ENCODE peak calls at places on chromosomes 5 and 9, in nine cellular contexts. Y, R, C, K, U, T, W, Q and D are unnamed samples.

GRCh38 chr9:134559013-134559412 is 82.6 kb upstream of the COL5A1 start:
- DNase-seq in Y (no peak), R (no peak), C (no peak), K (no peak), U (no peak), T (no peak), W (no peak), Q (no peak), D (no peak)

GRCh38 chr5:59548807-59549357 is 344.6 kb downstream of the PDE4D start:
- DNase-seq in Y (no peak), R (no peak), C (peak), K (no peak), U (no peak), T (peak), W (no peak), Q (peak), D (no peak)

GRCh38 chr5:13201022-13201421 is 743.5 kb downstream of the DNAH5 start:
- DNase-seq in Y (no peak), R (no peak), C (no peak), K (no peak), U (no peak), T (no peak), W (no peak), Q (no peak), D (no peak)

GRCh38 chr9:38039090-38039906 is 29.7 kb downstream of the SHB start:
- DNase-seq in Y (no peak), R (peak), C (no peak), K (no peak), U (no peak), T (peak), W (peak), Q (no peak), D (no peak)

GRCh38 chr5:96509721-96510383 is 76.8 kb upstream of the PCSK1 start:
- DNase-seq in Y (no peak), R (peak), C (peak), K (no peak), U (peak), T (peak), W (no peak), Q (peak), D (peak)

GRCh38 chr9:20262611-20263010 is 359.7 kb downstream of the MLLT3 start:
- DNase-seq in Y (no peak), R (no peak), C (no peak), K (no peak), U (no peak), T (no peak), W (no peak), Q (no peak), D (no peak)

GRCh38 chr9:88535932-88536324 is 950 bp downstream of the NXNL2 start:
- DNase-seq in Y (no peak), R (no peak), C (no peak), K (no peak), U (no peak), T (no peak), W (no peak), Q (no peak), D (no peak)

GRCh38 chr9:88733651-88734470 is 198.9 kb downstream of the NXNL2 start:
- DNase-seq in Y (no peak), R (peak), C (no peak), K (peak), U (no peak), T (peak), W (no peak), Q (peak), D (peak)

GRCh38 chr5:44891116-44891515 is 82.4 kb downstream of the MRPS30 start:
- DNase-seq in Y (no peak), R (no peak), C (no peak), K (no peak), U (no peak), T (no peak), W (no peak), Q (no peak), D (no peak)

GRCh38 chr5:153456993-153457392 is 33.5 kb upstream of the GRIA1 start:
- DNase-seq in Y (no peak), R (no peak), C (no peak), K (no peak), U (no peak), T (no peak), W (no peak), Q (no peak), D (no peak)

GRCh38 chr5:152994040-152994439 is 496.4 kb upstream of the GRIA1 start:
- DNase-seq in Y (no peak), R (no peak), C (no peak), K (no peak), U (no peak), T (peak), W (no peak), Q (peak), D (no peak)

GRCh38 chr5:41112486-41113455 is 41.6 kb upstream of the MROH2B start:
- DNase-seq in Y (no peak), R (peak), C (no peak), K (no peak), U (no peak), T (no peak), W (no peak), Q (no peak), D (peak)

GRCh38 chr5:177194278-177194677 is 60.7 kb downstream of the NSD1 start:
- DNase-seq in Y (no peak), R (peak), C (peak), K (no peak), U (peak), T (peak), W (no peak), Q (peak), D (peak)

GRCh38 chr5:60470881-60471280 is 229.1 kb downstream of the DEPDC1B start:
- DNase-seq in Y (no peak), R (no peak), C (no peak), K (no peak), U (no peak), T (no peak), W (no peak), Q (no peak), D (no peak)

GRCh38 chr9:134324359-134325095 is 1.7 kb upstream of the RXRA start:
- DNase-seq in Y (no peak), R (no peak), C (no peak), K (no peak), U (no peak), T (peak), W (no peak), Q (peak), D (no peak)

GRCh38 chr9:113152699-113153098 is 1.9 kb downstream of the SLC31A2 start:
- DNase-seq in Y (no peak), R (no peak), C (no peak), K (no peak), U (no peak), T (peak), W (no peak), Q (peak), D (no peak)

GRCh38 chr9:92176068-92176799 is 61.0 kb upstream of the SPTLC1 start:
- DNase-seq in Y (no peak), R (no peak), C (no peak), K (no peak), U (no peak), T (no peak), W (no peak), Q (no peak), D (no peak)

GRCh38 chr5:96868603-96869371 is 7.5 kb upstream of the ERAP2 start:
- DNase-seq in Y (no peak), R (peak), C (peak), K (peak), U (peak), T (peak), W (no peak), Q (peak), D (peak)

GRCh38 chr9:126507318-126508109 is 106.2 kb upstream of the LMX1B start:
- DNase-seq in Y (no peak), R (no peak), C (no peak), K (no peak), U (no peak), T (no peak), W (no peak), Q (no peak), D (no peak)

GRCh38 chr5:51382759-51383493 is at the start of gene ISL1:
- DNase-seq in Y (no peak), R (peak), C (peak), K (no peak), U (no peak), T (peak), W (peak), Q (peak), D (peak)

GRCh38 chr5:83895860-83896259 is 175.2 kb upstream of the HAPLN1 start:
- DNase-seq in Y (no peak), R (peak), C (no peak), K (no peak), U (no peak), T (no peak), W (no peak), Q (no peak), D (no peak)

DNA sequence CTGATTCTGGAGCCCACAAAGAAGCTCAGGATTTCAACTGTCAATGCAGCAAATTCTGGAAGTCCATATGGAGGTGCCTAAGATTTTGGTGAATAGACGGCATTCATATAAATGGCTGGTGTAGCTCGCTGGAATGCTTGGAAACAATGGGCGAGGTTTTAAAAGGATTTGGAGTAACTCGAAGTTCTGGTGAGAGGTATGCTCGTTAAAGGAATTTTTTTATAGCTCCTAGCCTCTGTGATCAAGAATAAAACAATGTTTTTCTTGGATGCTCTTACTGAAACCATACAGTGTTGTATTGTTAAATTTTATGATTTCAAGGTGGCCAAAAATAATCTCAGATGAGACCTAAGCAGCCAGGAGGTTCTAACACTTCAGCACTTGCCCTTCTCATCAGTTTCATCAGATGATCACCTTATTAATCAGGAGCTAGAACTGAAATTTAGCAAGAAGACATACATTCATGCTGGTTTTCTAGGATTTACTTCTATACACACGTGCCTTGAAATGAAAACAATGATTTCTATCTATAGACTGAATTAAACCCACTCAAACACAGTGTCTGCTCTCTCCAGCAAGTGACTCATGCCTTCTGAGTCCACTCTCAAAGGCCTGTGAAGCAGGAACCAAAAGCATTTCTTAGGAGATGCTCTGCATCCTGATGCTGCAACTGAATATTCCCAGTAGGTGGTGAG is 79.2 kb downstream of the OTULIN start:
- DNase-seq in Y (no peak), R (peak), C (no peak), K (no peak), U (no peak), T (peak), W (no peak), Q (no peak), D (no peak)
- TF ChIP-seq CTCF in Y (no peak), R (no peak), C (no peak), K (no peak), U (no peak), T (no peak), W (no peak), Q (no peak), D (no peak)

GRCh38 chr9:6802926-6803325 is 45.2 kb downstream of the KDM4C start:
- DNase-seq in Y (no peak), R (no peak), C (no peak), K (no peak), U (no peak), T (no peak), W (no peak), Q (no peak), D (no peak)

GRCh38 chr9:6811436-6811835 is 53.7 kb downstream of the KDM4C start:
- DNase-seq in Y (no peak), R (no peak), C (no peak), K (no peak), U (no peak), T (no peak), W (no peak), Q (no peak), D (no peak)

DNA sequence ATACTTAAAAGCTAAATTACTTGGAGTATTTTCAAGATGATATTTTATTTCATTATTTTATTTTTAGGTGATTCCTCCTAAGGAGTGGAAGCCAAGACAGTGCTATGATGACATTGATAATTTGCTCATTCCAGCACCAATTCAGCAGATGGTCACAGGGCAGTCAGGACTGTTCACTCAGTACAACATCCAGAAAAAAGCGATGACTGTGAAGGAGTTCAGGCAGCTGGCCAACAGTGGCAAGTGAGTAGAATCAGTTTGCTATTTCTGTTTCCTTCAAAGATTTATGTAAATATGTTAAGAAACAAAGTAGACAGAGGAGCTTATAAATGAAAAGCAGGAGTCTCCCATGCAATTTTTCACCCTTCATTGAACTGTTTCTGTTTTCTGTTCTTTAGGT is 47.8 kb downstream of the KDM4C start:
- DNase-seq in Y (no peak), R (peak), C (no peak), K (peak), U (no peak), T (no peak), W (no peak), Q (no peak), D (peak)
- TF ChIP-seq CTCF in Y (no peak), R (no peak), C (no peak), K (no peak), U (no peak), T (no peak), W (no peak), Q (no peak), D (no peak)

GRCh38 chr9:36793277-36793676 is 220.6 kb downstream of the MELK start:
- DNase-seq in Y (no peak), R (no peak), C (no peak), K (no peak), U (no peak), T (no peak), W (no peak), Q (no peak), D (no peak)

GRCh38 chr9:36787709-36788108 is 215.0 kb downstream of the MELK start:
- DNase-seq in Y (no peak), R (no peak), C (no peak), K (no peak), U (no peak), T (peak), W (no peak), Q (no peak), D (no peak)

GRCh38 chr9:36791204-36791948 is 218.7 kb downstream of the MELK start:
- DNase-seq in Y (no peak), R (no peak), C (no peak), K (no peak), U (no peak), T (no peak), W (no peak), Q (no peak), D (no peak)

GRCh38 chr9:36789886-36790285 is 217.2 kb downstream of the MELK start:
- DNase-seq in Y (no peak), R (no peak), C (no peak), K (no peak), U (no peak), T (no peak), W (no peak), Q (no peak), D (no peak)

GRCh38 chr9:36788534-36788933 is 215.8 kb downstream of the MELK start:
- DNase-seq in Y (no peak), R (no peak), C (no peak), K (no peak), U (no peak), T (peak), W (no peak), Q (no peak), D (no peak)
- TF ChIP-seq CTCF in Y (no peak), R (peak), C (no peak), K (peak), U (no peak), T (peak), W (peak), Q (peak), D (peak)

DNA sequence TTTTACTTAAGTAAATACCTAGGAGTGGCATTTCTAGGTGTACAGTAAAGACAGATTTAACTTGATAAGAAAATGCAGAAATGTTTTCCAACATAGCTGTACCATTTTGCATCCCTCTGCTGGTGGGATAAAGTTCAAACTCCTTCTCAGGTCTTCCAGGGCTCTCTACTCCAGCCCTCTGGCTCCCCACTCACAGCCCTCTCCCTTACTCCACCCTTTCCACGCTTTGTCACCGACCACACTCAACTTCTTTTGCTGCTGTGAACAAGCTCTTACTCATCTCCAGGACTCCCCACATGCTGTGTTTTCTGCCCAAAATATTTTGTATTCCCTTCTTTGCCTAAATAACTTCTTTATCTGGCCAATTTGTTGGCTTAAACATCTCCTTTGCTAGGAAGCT is 90.6 kb upstream of the OSMR start:
- DNase-seq in Y (no peak), R (peak), C (no peak), K (no peak), U (no peak), T (peak), W (no peak), Q (no peak), D (no peak)
- TF ChIP-seq CTCF in Y (no peak), R (peak), C (no peak), K (no peak), U (no peak), T (no peak), W (no peak), Q (no peak), D (no peak)

GRCh38 chr9:2253814-2254550 is 238.8 kb downstream of the SMARCA2 start:
- DNase-seq in Y (no peak), R (no peak), C (no peak), K (no peak), U (no peak), T (no peak), W (no peak), Q (no peak), D (no peak)

GRCh38 chr9:2260401-2261306 is 245.5 kb downstream of the SMARCA2 start:
- DNase-seq in Y (no peak), R (peak), C (peak), K (no peak), U (no peak), T (peak), W (no peak), Q (peak), D (no peak)

GRCh38 chr9:2257530-2257929 is 242.4 kb downstream of the SMARCA2 start:
- DNase-seq in Y (no peak), R (no peak), C (no peak), K (no peak), U (no peak), T (no peak), W (no peak), Q (no peak), D (no peak)

GRCh38 chr9:2255128-2255527 is 240.0 kb downstream of the SMARCA2 start:
- DNase-seq in Y (no peak), R (no peak), C (no peak), K (no peak), U (no peak), T (no peak), W (no peak), Q (no peak), D (no peak)
- TF ChIP-seq CTCF in Y (no peak), R (no peak), C (no peak), K (peak), U (no peak), T (no peak), W (no peak), Q (no peak), D (no peak)

GRCh38 chr5:126234563-126235195 is 188.5 kb upstream of the GRAMD2B start:
- DNase-seq in Y (no peak), R (peak), C (peak), K (no peak), U (peak), T (peak), W (peak), Q (peak), D (no peak)
- TF ChIP-seq CTCF in Y (no peak), R (peak), C (no peak), K (peak), U (peak), T (peak), W (peak), Q (peak), D (peak)

GRCh38 chr5:74394543-74394923 is 246.0 kb downstream of the ENC1 start:
- DNase-seq in Y (no peak), R (no peak), C (no peak), K (no peak), U (no peak), T (no peak), W (no peak), Q (no peak), D (no peak)

GRCh38 chr5:74392698-74393431 is 247.7 kb downstream of the ENC1 start:
- DNase-seq in Y (no peak), R (peak), C (no peak), K (no peak), U (no peak), T (no peak), W (no peak), Q (no peak), D (no peak)

GRCh38 chr5:74396913-74397606 is 243.5 kb downstream of the ENC1 start:
- DNase-seq in Y (no peak), R (no peak), C (no peak), K (peak), U (no peak), T (no peak), W (no peak), Q (no peak), D (no peak)

GRCh38 chr5:74393943-74394342 is 246.6 kb downstream of the ENC1 start:
- DNase-seq in Y (no peak), R (no peak), C (no peak), K (no peak), U (no peak), T (no peak), W (no peak), Q (no peak), D (no peak)

GRCh38 chr5:74394924-74395880 is 245.3 kb downstream of the ENC1 start:
- DNase-seq in Y (no peak), R (no peak), C (no peak), K (no peak), U (no peak), T (peak), W (no peak), Q (peak), D (no peak)
- TF ChIP-seq CTCF in Y (no peak), R (no peak), C (no peak), K (no peak), U (no peak), T (no peak), W (no peak), Q (no peak), D (no peak)